ENCODE peak calls at places on chromosome 14, in ten cellular contexts. P is stomach, M is AG09319, S is colonic mucosa, C is tibial artery, F is psoas muscle, A is cardiac muscle cell, X is cardiac fibroblast, L is choroid plexus epithelial cell, K is left ventricle myocardium inferior. U is an unnamed sample.

GRCh38 chr14:75711796-75712211 is 50.8 kb downstream of the TTLL5 start:
- DNase-seq in P (peak), M (peak), S (peak), C (peak), F (peak), A (peak), X (peak), L (peak), K (peak), U (peak)

GRCh38 chr14:78153069-78153351 is 17.2 kb upstream of the NRXN3 start:
- DNase-seq in P (no peak), M (no peak), S (no peak), C (no peak), F (no peak), A (peak), X (peak), L (peak), K (no peak), U (no peak)

GRCh38 chr14:34147461-34147860 is 196.6 kb upstream of the EGLN3 start:
- DNase-seq in P (no peak), M (no peak), S (no peak), C (no peak), F (no peak), A (no peak), X (no peak), L (no peak), K (no peak), U (no peak)

GRCh38 chr14:99729991-99730875 is 46.1 kb downstream of the CYP46A1 start:
- DNase-seq in P (peak), M (no peak), S (peak), C (peak), F (peak), A (no peak), X (peak), L (no peak), K (peak), U (peak)

GRCh38 chr14:94936411-94936892 is 166.5 kb upstream of the GSC start:
- DNase-seq in P (peak), M (peak), S (peak), C (peak), F (peak), A (peak), X (peak), L (peak), K (peak), U (peak)

GRCh38 chr14:34911209-34912150 is 36.3 kb upstream of the BAZ1A start:
- DNase-seq in P (no peak), M (no peak), S (no peak), C (no peak), F (no peak), A (peak), X (peak), L (peak), K (no peak), U (no peak)

GRCh38 chr14:24231263-24232120 is 675 bp downstream of the NEDD8 start:
- DNase-seq in P (no peak), M (no peak), S (no peak), C (peak), F (no peak), A (no peak), X (no peak), L (no peak), K (no peak), U (no peak)

GRCh38 chr14:75631453-75631831 is 29.2 kb downstream of the ERG28 start:
- DNase-seq in P (no peak), M (no peak), S (no peak), C (no peak), F (no peak), A (no peak), X (peak), L (no peak), K (no peak), U (no peak)

GRCh38 chr14:68968051-68968450 is 11.1 kb downstream of the ACTN1 start:
- DNase-seq in P (no peak), M (no peak), S (no peak), C (no peak), F (no peak), A (no peak), X (no peak), L (no peak), K (no peak), U (no peak)

GRCh38 chr14:38316922-38317321 is 61.0 kb upstream of the CLEC14A start:
- DNase-seq in P (no peak), M (no peak), S (no peak), C (no peak), F (no peak), A (no peak), X (no peak), L (no peak), K (no peak), U (no peak)

GRCh38 chr14:93115920-93116675 is at the start of gene ITPK1:
- DNase-seq in P (peak), M (no peak), S (peak), C (peak), F (peak), A (peak), X (peak), L (peak), K (peak), U (peak)

GRCh38 chr14:31969371-31969770 is 107.7 kb upstream of the ARHGAP5 start:
- DNase-seq in P (no peak), M (no peak), S (no peak), C (no peak), F (no peak), A (peak), X (no peak), L (no peak), K (no peak), U (no peak)

GRCh38 chr14:74459289-74459946 is 33.4 kb upstream of the SYNDIG1L start:
- DNase-seq in P (no peak), M (peak), S (no peak), C (no peak), F (no peak), A (peak), X (peak), L (peak), K (no peak), U (no peak)

GRCh38 chr14:36346052-36346451 is 25.6 kb upstream of the MBIP start:
- DNase-seq in P (no peak), M (no peak), S (no peak), C (no peak), F (no peak), A (no peak), X (no peak), L (no peak), K (no peak), U (no peak)

GRCh38 chr14:31341280-31341679 is 79.1 kb downstream of the HEATR5A start:
- DNase-seq in P (no peak), M (no peak), S (no peak), C (no peak), F (no peak), A (no peak), X (no peak), L (no peak), K (no peak), U (no peak)

GRCh38 chr14:32826404-32827082 is 112.1 kb upstream of the NPAS3 start:
- DNase-seq in P (no peak), M (no peak), S (no peak), C (no peak), F (no peak), A (peak), X (peak), L (peak), K (no peak), U (no peak)

GRCh38 chr14:62162998-62163589 is 400.9 kb downstream of the SNAPC1 start:
- DNase-seq in P (no peak), M (peak), S (no peak), C (no peak), F (no peak), A (peak), X (peak), L (peak), K (no peak), U (no peak)
- TF ChIP-seq CTCF in P (no peak), M (peak), S (peak), C (peak), F (peak), A (peak), X (peak), L (peak), K (peak), U (no peak)

GRCh38 chr14:51653096-51653814 is 1.5 kb downstream of the FRMD6 start:
- DNase-seq in P (no peak), M (no peak), S (no peak), C (no peak), F (no peak), A (peak), X (peak), L (peak), K (no peak), U (no peak)

GRCh38 chr14:51650721-51651387 is 856 bp upstream of the FRMD6 start:
- DNase-seq in P (no peak), M (no peak), S (peak), C (peak), F (peak), A (no peak), X (no peak), L (no peak), K (peak), U (peak)

GRCh38 chr14:51653855-51654548 is 2.3 kb downstream of the FRMD6 start:
- DNase-seq in P (no peak), M (no peak), S (no peak), C (no peak), F (no peak), A (no peak), X (no peak), L (no peak), K (no peak), U (no peak)

GRCh38 chr14:51651388-51652167 is at the start of gene FRMD6:
- DNase-seq in P (peak), M (peak), S (peak), C (peak), F (peak), A (peak), X (peak), L (peak), K (peak), U (peak)

DNA sequence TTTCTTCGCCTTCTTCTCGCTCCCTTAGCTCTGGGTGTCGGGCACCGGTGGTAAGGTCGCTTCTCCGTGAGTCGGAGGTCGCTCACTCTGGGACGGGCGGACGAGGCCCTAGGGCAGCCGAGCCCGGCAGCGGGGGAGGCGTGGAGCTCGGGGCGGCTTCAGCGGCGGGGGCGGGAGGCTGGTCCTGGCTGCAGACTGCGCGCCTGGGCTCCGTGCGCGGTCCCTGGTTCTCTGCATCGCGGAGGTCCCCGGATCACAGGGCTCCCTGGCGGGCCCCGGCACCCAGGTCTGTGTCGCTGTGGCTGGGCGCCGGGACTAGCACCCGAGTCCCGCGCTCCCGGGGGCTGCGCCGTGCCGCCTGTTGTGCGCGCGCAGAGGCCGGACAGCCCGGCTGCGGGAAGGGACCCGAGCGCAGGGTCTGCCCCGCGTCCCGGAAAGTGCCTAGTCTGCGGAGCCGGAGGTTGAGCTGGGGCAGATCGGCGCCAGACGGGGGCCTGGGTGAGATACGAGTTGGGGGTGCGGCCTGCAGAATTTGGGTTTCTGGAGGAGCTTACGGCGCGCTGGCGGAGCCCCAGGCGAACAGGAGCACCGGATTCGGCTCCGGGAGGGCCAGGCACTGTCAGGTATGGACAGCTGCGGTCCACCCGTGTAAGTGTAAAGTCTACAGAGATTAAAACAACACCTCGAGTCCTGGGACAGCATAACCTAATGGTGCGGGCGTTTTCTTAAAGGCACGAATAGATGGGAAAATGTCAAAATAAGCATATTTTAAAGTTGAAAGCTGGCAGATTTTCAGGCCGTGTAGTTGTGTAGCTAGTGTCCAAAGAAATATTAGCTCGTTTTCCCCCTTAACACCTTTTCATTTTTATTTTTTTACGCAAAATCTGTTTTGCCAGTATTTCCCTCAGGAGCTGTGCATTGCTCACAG is 722 bp downstream of the FRMD6 start:
- DNase-seq in P (peak), M (no peak), S (peak), C (peak), F (peak), A (no peak), X (no peak), L (no peak), K (peak), U (peak)
- TF ChIP-seq CTCF in P (no peak), M (no peak), S (no peak), C (peak), F (no peak), A (no peak), X (no peak), L (no peak), K (peak), U (no peak)

DNA sequence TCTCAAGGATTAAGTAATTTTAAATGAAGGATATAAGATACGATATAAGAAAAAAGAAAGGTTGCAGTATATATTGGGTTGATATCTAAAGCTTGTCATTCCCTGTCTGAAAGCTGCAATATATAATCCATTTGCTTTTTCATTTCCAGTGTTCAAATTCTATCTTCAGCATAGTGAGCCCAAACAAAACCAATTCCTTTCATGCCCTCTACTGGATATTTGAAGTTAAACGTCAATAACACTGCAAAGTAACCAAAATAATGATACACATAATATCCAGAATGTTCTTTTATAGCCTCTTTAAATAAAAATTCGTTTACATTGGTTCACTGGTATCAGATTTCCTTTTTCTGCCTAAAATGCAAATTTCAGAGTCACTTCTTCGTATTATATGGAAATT is 64.5 kb upstream of the DAAM1 start:
- DNase-seq in P (no peak), M (no peak), S (no peak), C (no peak), F (no peak), A (peak), X (peak), L (peak), K (no peak), U (no peak)
- TF ChIP-seq CTCF in P (no peak), M (peak), S (no peak), C (no peak), F (peak), A (peak), X (peak), L (peak), K (peak), U (no peak)

GRCh38 chr14:52678591-52678990 is 16.8 kb downstream of the ERO1A start:
- DNase-seq in P (no peak), M (no peak), S (no peak), C (no peak), F (no peak), A (no peak), X (no peak), L (no peak), K (no peak), U (no peak)
- TF ChIP-seq CTCF in P (no peak), M (peak), S (peak), C (no peak), F (no peak), A (no peak), X (peak), L (peak), K (peak), U (no peak)

GRCh38 chr14:21748869-21749303 is 75.3 kb upstream of the OR4E1 start:
- DNase-seq in P (no peak), M (no peak), S (peak), C (no peak), F (no peak), A (peak), X (peak), L (peak), K (peak), U (no peak)
- TF ChIP-seq CTCF in P (no peak), M (peak), S (peak), C (peak), F (no peak), A (peak), X (peak), L (peak), K (peak), U (no peak)

GRCh38 chr14:52649511-52649910 is 45.8 kb downstream of the ERO1A start:
- DNase-seq in P (no peak), M (no peak), S (no peak), C (no peak), F (no peak), A (no peak), X (no peak), L (peak), K (no peak), U (no peak)

GRCh38 chr14:52650774-52651173 is 44.6 kb downstream of the ERO1A start:
- DNase-seq in P (no peak), M (no peak), S (no peak), C (no peak), F (no peak), A (no peak), X (no peak), L (peak), K (no peak), U (no peak)
- TF ChIP-seq CTCF in P (no peak), M (no peak), S (no peak), C (no peak), F (no peak), A (no peak), X (peak), L (peak), K (no peak), U (no peak)

GRCh38 chr14:45364565-45364964 is 111.6 kb upstream of the MIS18BP1 start:
- DNase-seq in P (no peak), M (no peak), S (no peak), C (no peak), F (no peak), A (no peak), X (no peak), L (no peak), K (no peak), U (no peak)
- TF ChIP-seq CTCF in P (no peak), M (no peak), S (no peak), C (no peak), F (no peak), A (no peak), X (no peak), L (no peak), K (peak), U (no peak)

GRCh38 chr14:64799555-64799954 is 80.2 kb downstream of the SPTB start:
- DNase-seq in P (no peak), M (no peak), S (no peak), C (no peak), F (no peak), A (no peak), X (no peak), L (no peak), K (no peak), U (no peak)
- TF ChIP-seq CTCF in P (no peak), M (no peak), S (no peak), C (no peak), F (no peak), A (no peak), X (no peak), L (no peak), K (no peak), U (no peak)